ENCODE peak calls at places on chromosomes 2 and 18, in four cellular contexts. Z is IMR-90, O is K562, K is GM12878. Y is an unnamed sample.

GRCh38 chr2:202278036-202278760 is 12.6 kb downstream of the NOP58 start:
- DNase-seq in Z (peak), O (no peak), K (no peak), Y (peak)

GRCh38 chr18:12890500-12890899 is 6.5 kb upstream of the PTPN2 start:
- DNase-seq in Z (no peak), O (no peak), K (no peak), Y (no peak)

GRCh38 chr18:36177913-36178312 is 9.4 kb upstream of the MOCOS start:
- DNase-seq in Z (no peak), O (no peak), K (no peak), Y (no peak)

GRCh38 chr18:79522451-79523220 is 126.9 kb downstream of the NFATC1 start:
- DNase-seq in Z (no peak), O (no peak), K (no peak), Y (no peak)

GRCh38 chr2:176638167-176639015 is 369.1 kb downstream of the MTX2 start:
- DNase-seq in Z (peak), O (peak), K (no peak), Y (peak)

GRCh38 chr2:162245737-162246136 is 2.5 kb upstream of the FAP start:
- DNase-seq in Z (peak), O (no peak), K (no peak), Y (no peak)

GRCh38 chr2:75180476-75180875 is 18.8 kb downstream of the TACR1 start:
- DNase-seq in Z (no peak), O (no peak), K (no peak), Y (no peak)

GRCh38 chr2:59176737-59177136 is 935.6 kb upstream of the FANCL start:
- DNase-seq in Z (no peak), O (no peak), K (no peak), Y (no peak)

GRCh38 chr2:215772003-215772402 is 241.3 kb downstream of the MREG start:
- DNase-seq in Z (peak), O (no peak), K (no peak), Y (peak)

GRCh38 chr2:142415461-142415860 is 284.6 kb upstream of the LRP1B start:
- DNase-seq in Z (no peak), O (no peak), K (no peak), Y (no peak)

GRCh38 chr2:237393523-237393922 is 20.4 kb downstream of the COL6A3 start:
- DNase-seq in Z (peak), O (no peak), K (no peak), Y (no peak)

GRCh38 chr2:203935568-203935967 is 995 bp upstream of the ICOS start:
- DNase-seq in Z (no peak), O (no peak), K (no peak), Y (no peak)

GRCh38 chr2:203934711-203935438 is 1.7 kb upstream of the ICOS start:
- DNase-seq in Z (no peak), O (no peak), K (no peak), Y (no peak)

GRCh38 chr2:203936949-203937348 is 386 bp downstream of the ICOS start:
- DNase-seq in Z (no peak), O (no peak), K (no peak), Y (no peak)

GRCh38 chr2:203936535-203936934 is at the start of gene ICOS:
- DNase-seq in Z (no peak), O (no peak), K (no peak), Y (no peak)

DNA sequence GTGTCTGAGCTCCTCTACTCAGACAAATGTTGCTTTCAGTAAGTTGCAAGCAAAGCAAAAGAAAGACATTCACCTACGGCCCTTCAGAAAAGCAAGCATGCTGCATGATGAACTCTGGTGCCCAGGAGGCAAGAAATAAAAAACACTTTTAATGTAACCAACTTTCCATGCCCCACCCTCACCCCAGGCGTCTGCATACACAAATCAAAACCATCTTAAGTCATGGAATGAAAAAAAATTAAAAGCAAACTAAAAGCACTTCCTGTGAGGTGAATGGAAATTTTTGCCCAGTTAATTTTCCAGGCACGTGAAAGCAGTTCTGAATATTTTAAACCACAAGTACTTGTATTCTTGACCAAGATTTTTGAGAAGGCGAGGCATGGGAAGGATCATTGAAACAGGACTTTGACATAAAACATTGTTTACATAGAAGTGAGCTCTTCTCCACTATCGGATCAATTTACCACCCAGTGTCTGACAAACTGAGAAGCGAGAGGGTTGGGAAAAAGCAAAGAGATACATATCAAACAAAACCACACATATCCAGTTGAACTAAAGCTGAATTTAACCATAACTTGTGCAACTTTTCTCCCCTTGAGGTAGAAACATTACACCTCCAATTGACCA is 2.4 kb upstream of the ICOS start:
- DNase-seq in Z (no peak), O (no peak), K (no peak), Y (no peak)
- H3K4me3 ChIP-seq in Z (no peak), O (no peak), K (no peak), Y (no peak)

GRCh38 chr2:52810460-52810859 is 957.1 kb upstream of the CHAC2 start:
- DNase-seq in Z (peak), O (no peak), K (no peak), Y (peak)
- TF ChIP-seq FOS in Z (no peak), O (no peak), K (no peak), Y (no peak)

DNA sequence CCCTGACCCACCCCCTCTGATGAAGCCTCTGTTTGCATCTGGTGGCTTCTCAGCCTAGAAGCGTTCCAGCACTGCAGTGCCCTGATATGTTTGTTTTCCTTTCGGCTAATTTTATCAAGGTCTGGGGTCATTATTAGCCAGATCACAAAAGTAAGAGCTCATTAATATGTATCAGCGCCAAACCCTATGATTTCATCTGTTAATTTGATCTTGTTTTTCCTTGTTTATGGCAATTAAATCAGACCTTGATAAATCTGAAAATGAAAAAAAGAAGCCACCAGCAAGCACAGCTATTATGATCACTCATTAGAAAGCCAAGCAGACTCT is 357.6 kb downstream of the HRH4 start:
- DNase-seq in Z (no peak), O (no peak), K (no peak), Y (no peak)
- H3K4me3 ChIP-seq in Z (no peak), O (no peak), K (no peak), Y (no peak)

GRCh38 chr18:25349131-25349925 is 2.6 kb downstream of the ZNF521 start:
- DNase-seq in Z (peak), O (no peak), K (no peak), Y (peak)
- TF ChIP-seq FOS in Z (no peak), O (no peak), K (no peak), Y (no peak)

GRCh38 chr18:59911600-59911999 is 11.8 kb downstream of the PMAIP1 start:
- DNase-seq in Z (no peak), O (no peak), K (no peak), Y (no peak)

GRCh38 chr18:59908790-59909189 is 9.0 kb downstream of the PMAIP1 start:
- DNase-seq in Z (peak), O (no peak), K (no peak), Y (no peak)

GRCh38 chr18:59910967-59911366 is 11.2 kb downstream of the PMAIP1 start:
- DNase-seq in Z (peak), O (no peak), K (no peak), Y (no peak)

GRCh38 chr18:59907660-59908059 is 7.9 kb downstream of the PMAIP1 start:
- DNase-seq in Z (peak), O (no peak), K (no peak), Y (no peak)

DNA sequence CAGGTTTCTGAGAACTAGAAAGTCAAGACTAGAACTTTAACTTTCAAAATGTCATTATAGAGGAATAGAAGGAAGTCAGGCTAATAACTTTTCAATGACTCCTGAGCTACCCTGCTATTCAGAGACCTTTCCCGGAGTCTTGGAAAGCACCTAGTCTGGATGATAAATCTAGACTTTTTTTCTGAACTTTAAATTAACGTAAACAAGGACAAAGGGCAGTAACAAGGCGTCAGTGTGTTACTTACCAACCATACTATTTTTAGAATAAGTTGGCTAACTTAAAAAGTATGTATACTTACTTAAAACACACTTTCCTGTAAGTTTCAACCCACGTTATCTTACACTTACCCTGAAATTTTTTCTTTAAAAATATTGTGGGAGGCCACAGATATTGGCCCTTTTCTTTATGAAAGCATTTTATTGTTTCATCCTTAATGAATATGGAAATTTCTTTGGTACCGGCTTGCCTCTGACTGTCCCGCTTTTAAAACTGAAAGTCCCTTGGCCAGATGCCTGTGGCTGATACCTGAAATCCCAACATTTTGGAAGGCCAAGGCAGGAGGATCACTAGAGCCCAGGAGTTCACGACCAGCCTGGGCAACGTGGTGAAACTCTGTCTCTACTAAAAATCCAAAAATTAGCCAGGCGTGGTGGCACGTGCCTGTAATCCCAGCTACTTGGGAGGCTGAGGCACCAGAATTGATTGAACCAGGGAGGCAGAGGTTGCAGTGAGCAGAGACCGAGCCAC is 9.7 kb downstream of the PMAIP1 start:
- DNase-seq in Z (peak), O (no peak), K (no peak), Y (peak)
- H3K4me3 ChIP-seq in Z (no peak), O (no peak), K (peak), Y (no peak)

GRCh38 chr18:47284691-47285370 is 33.4 kb upstream of the SKOR2 start:
- DNase-seq in Z (no peak), O (no peak), K (peak), Y (no peak)

GRCh38 chr18:47285456-47285855 is 34.0 kb upstream of the SKOR2 start:
- DNase-seq in Z (no peak), O (no peak), K (no peak), Y (no peak)

GRCh38 chr18:47286776-47287410 is 35.4 kb upstream of the SKOR2 start:
- DNase-seq in Z (no peak), O (no peak), K (no peak), Y (no peak)

GRCh38 chr18:47280121-47280520 is 28.7 kb upstream of the SKOR2 start:
- DNase-seq in Z (no peak), O (no peak), K (no peak), Y (no peak)

GRCh38 chr18:47283476-47283875 is 32.0 kb upstream of the SKOR2 start:
- DNase-seq in Z (peak), O (peak), K (no peak), Y (peak)
- TF ChIP-seq FOS in Z (no peak), O (no peak), K (no peak), Y (no peak)